ENCODE peak calls at places on chromosomes 4 and X, in seven cellular contexts. T is astrocyte of the spinal cord, H is A549, R is astrocyte of the cerebellum, G is AG04450, W is IMR-90, E is heart right ventricle. S is an unnamed sample.

GRCh38 chr4:122577808-122578781 is 42.8 kb downstream of the IL21 start:
- DNase-seq in W (peak), R (no peak), E (no peak), H (peak), T (peak), G (no peak), S (no peak)

GRCh38 chrX:44569122-44569521 is 26.5 kb upstream of the FUNDC1 start:
- DNase-seq in W (no peak), E (no peak), G (no peak), H (no peak), T (no peak), R (no peak), S (no peak)

GRCh38 chrX:96314974-96315373 is 369.7 kb upstream of the DIAPH2 start:
- DNase-seq in R (no peak), H (no peak), T (peak), W (peak), G (no peak), E (no peak), S (no peak)

GRCh38 chr4:138088449-138089208 is 153.5 kb downstream of the SLC7A11 start:
- DNase-seq in E (no peak), R (no peak), W (no peak), G (no peak), T (no peak), H (no peak), S (no peak)

GRCh38 chr4:121794505-121795192 is 6.5 kb upstream of the EXOSC9 start:
- DNase-seq in H (no peak), R (no peak), W (no peak), T (no peak), E (no peak), G (no peak), S (no peak)

GRCh38 chr4:131635191-131635590 is 1513.9 kb upstream of the PCDH10 start:
- DNase-seq in W (no peak), E (no peak), G (no peak), T (no peak), H (no peak), R (no peak), S (no peak)

GRCh38 chr4:42892413-42892812 is at the start of gene GRXCR1:
- DNase-seq in E (no peak), T (no peak), G (no peak), R (no peak), W (no peak), H (no peak), S (no peak)

GRCh38 chr4:16583764-16584163 is 314.7 kb downstream of the LDB2 start:
- DNase-seq in E (no peak), H (no peak), G (no peak), T (peak), W (peak), R (no peak), S (no peak)

GRCh38 chrX:9352683-9353430 is 112.0 kb upstream of the TBL1X start:
- DNase-seq in T (peak), E (no peak), W (peak), G (no peak), R (no peak), H (no peak), S (no peak)

GRCh38 chrX:7926501-7926900 is 712 bp downstream of the PNPLA4 start:
- DNase-seq in E (no peak), T (peak), R (no peak), H (no peak), G (no peak), W (peak), S (no peak)

GRCh38 chrX:77788050-77788449 is 2.0 kb upstream of the ATRX start:
- DNase-seq in W (peak), E (no peak), H (peak), T (no peak), R (no peak), G (no peak), S (no peak)

GRCh38 chrX:154804957-154805695 is at the start of gene MPP1:
- DNase-seq in T (peak), R (peak), W (peak), E (peak), G (peak), H (peak), S (peak)

GRCh38 chr4:113476800-113477199 is 284.7 kb downstream of the CAMK2D start:
- DNase-seq in H (no peak), T (no peak), W (peak), G (no peak), E (no peak), R (no peak), S (no peak)

GRCh38 chrX:136192135-136192534 is 44.8 kb downstream of the FHL1 start:
- DNase-seq in H (no peak), R (no peak), E (no peak), T (no peak), W (no peak), G (no peak), S (no peak)

GRCh38 chr4:89497517-89498308 is 190.1 kb upstream of the GPRIN3 start:
- DNase-seq in G (no peak), T (no peak), H (no peak), W (no peak), E (no peak), R (no peak), S (no peak)

GRCh38 chr4:100811046-100811445 is 293.2 kb upstream of the EMCN start:
- DNase-seq in T (no peak), G (no peak), R (no peak), W (no peak), H (no peak), E (no peak), S (no peak)

GRCh38 chr4:76559236-76560071 is 124.4 kb downstream of the SHROOM3 start:
- DNase-seq in W (no peak), R (no peak), H (no peak), T (no peak), G (no peak), E (no peak), S (no peak)

GRCh38 chrX:87045352-87045751 is 472.2 kb upstream of the KLHL4 start:
- DNase-seq in E (no peak), T (no peak), G (no peak), H (no peak), R (no peak), W (no peak), S (no peak)

GRCh38 chr4:109206610-109207009 is 95.8 kb downstream of the COL25A1 start:
- DNase-seq in W (no peak), E (no peak), T (no peak), H (no peak), G (no peak), R (no peak), S (no peak)

GRCh38 chr4:47814896-47815295 is 23.0 kb downstream of the CORIN start:
- DNase-seq in W (peak), T (peak), G (no peak), H (no peak), R (no peak), E (no peak), S (no peak)

GRCh38 chr4:160426233-160426632 is 1323.4 kb downstream of the RAPGEF2 start:
- DNase-seq in R (no peak), G (no peak), H (no peak), W (no peak), T (no peak), E (no peak), S (no peak)

GRCh38 chr4:6011686-6012085 is 6.5 kb downstream of the C4orf50 start:
- DNase-seq in G (no peak), R (no peak), W (no peak), T (no peak), H (no peak), E (no peak), S (no peak)

GRCh38 chr4:86587016-86587713 is 7.0 kb upstream of the PTPN13 start:
- DNase-seq in H (no peak), W (no peak), G (no peak), T (no peak), R (no peak), E (no peak), S (no peak)

GRCh38 chr4:45294464-45294863 is 568.1 kb upstream of the GNPDA2 start:
- DNase-seq in G (no peak), W (no peak), E (no peak), T (no peak), H (no peak), R (no peak), S (no peak)

GRCh38 chr4:6150046-6150735 is 50.2 kb downstream of the JAKMIP1 start:
- DNase-seq in T (no peak), R (no peak), E (no peak), W (no peak), G (no peak), H (no peak), S (no peak)

GRCh38 chrX:50098241-50098640 is 102.6 kb downstream of the AKAP4 start:
- DNase-seq in E (no peak), G (no peak), W (no peak), T (no peak), R (no peak), H (no peak), S (no peak)

GRCh38 chrX:50198348-50198747 is 2.5 kb downstream of the AKAP4 start:
- DNase-seq in G (no peak), H (no peak), T (no peak), R (no peak), W (no peak), E (no peak), S (no peak)

GRCh38 chrX:57177070-57177469 is 39.9 kb upstream of the SPIN2A start:
- DNase-seq in E (no peak), W (no peak), H (no peak), T (no peak), R (no peak), G (no peak), S (no peak)

GRCh38 chrX:12988797-12989196 is 13.9 kb downstream of the TMSB4X start:
- DNase-seq in R (no peak), T (peak), G (no peak), H (peak), E (no peak), W (peak), S (no peak)

GRCh38 chr4:169854090-169854489 is 96.3 kb upstream of the HPF1 start:
- DNase-seq in R (no peak), G (no peak), H (no peak), W (no peak), E (no peak), T (no peak), S (no peak)

GRCh38 chr4:153204247-153205027 is at the start of gene TRIM2:
- DNase-seq in H (no peak), T (peak), R (peak), G (no peak), E (peak), W (peak), S (peak)

GRCh38 chr4:21795091-21795490 is 153.5 kb downstream of the KCNIP4 start:
- DNase-seq in W (peak), H (no peak), T (peak), G (no peak), R (no peak), E (no peak), S (no peak)

GRCh38 chr4:3176625-3177229 is 72.2 kb upstream of the MSANTD1 start:
- DNase-seq in T (no peak), H (no peak), W (no peak), R (no peak), G (no peak), E (no peak), S (no peak)

GRCh38 chrX:17968367-17968766 is 107.3 kb upstream of the RAI2 start:
- DNase-seq in W (no peak), E (no peak), G (no peak), H (no peak), T (no peak), R (no peak), S (no peak)

DNA sequence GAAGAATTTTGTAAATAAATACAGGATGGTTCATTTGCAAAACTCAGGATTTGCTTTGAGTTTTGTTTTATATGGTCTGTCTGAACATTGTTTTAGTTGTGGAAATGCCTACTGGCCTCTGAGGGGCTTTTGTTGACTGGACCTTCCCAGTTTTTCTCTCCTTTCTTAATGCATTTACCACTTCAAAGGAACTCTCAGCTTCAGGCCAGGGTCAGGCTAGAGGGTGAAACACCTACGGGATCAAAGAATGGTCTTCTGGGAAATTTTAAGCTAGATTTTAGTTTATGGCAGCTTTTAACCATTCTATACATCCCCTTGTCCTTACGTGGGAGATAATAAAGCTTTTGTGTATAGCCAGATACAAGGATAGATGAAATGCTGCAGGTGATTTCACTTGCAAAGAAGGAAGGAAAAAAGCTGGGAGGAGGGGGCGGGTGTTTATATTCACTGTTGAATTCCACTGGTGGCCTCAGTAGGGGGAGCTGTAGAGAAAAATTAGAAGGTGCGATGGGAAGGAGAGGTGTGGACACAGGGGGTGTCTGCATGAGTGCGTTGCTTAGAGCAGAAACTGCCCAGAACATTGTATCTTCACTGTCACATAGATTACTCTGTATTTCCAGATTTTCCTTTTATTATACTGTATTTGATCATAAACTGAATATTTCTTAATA is 151.8 kb downstream of the TSPAN5 start:
- DNase-seq in W (no peak), R (no peak), H (peak), T (no peak), E (no peak), G (no peak), S (no peak)
- TF ChIP-seq CTCF in W (no peak), R (peak), H (peak), T (peak), E (no peak), G (peak), S (no peak)

GRCh38 chr4:143341186-143341755 is 4.6 kb downstream of the GAB1 start:
- DNase-seq in G (no peak), W (no peak), H (no peak), R (no peak), T (no peak), E (no peak), S (no peak)

GRCh38 chr4:143336828-143337599 is at the start of gene GAB1:
- DNase-seq in E (peak), W (peak), H (peak), T (peak), R (peak), G (no peak), S (peak)

GRCh38 chr4:143338313-143338712 is 1.6 kb downstream of the GAB1 start:
- DNase-seq in G (no peak), R (no peak), E (no peak), W (no peak), T (peak), H (no peak), S (no peak)

GRCh38 chr4:143337600-143338287 is 1.1 kb downstream of the GAB1 start:
- DNase-seq in W (peak), T (peak), G (no peak), E (peak), R (peak), H (no peak), S (peak)

DNA sequence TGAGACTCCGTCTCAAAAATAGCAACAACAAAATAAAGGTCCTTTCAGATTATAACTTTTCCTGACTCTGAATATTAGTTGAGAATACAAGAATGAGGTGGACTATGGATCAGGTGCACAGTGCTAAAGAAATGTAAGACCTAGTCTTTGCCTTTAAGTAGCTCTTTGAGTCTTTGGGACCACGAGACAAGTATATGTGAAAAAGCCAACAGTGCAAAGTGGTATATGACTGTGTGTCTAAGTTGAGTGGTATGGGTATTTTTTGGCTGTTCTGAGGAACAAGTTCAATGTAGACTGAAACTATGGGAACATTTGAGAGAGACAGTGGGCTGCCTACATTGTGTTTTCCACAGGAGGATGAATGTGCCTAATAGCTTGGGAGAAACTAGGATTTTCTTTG is 2.8 kb downstream of the GAB1 start:
- DNase-seq in G (no peak), E (no peak), W (no peak), R (no peak), H (no peak), T (no peak), S (no peak)
- H3K4me3 ChIP-seq in G (no peak), E (no peak), W (no peak), R (no peak), H (no peak), T (no peak), S (peak)

GRCh38 chrX:74535211-74535621 is 79.2 kb downstream of the RLIM start:
- DNase-seq in G (no peak), R (peak), H (no peak), W (peak), T (peak), E (no peak), S (no peak)
- TF ChIP-seq CTCF in G (peak), R (peak), H (peak), W (peak), T (peak), E (peak), S (peak)

DNA sequence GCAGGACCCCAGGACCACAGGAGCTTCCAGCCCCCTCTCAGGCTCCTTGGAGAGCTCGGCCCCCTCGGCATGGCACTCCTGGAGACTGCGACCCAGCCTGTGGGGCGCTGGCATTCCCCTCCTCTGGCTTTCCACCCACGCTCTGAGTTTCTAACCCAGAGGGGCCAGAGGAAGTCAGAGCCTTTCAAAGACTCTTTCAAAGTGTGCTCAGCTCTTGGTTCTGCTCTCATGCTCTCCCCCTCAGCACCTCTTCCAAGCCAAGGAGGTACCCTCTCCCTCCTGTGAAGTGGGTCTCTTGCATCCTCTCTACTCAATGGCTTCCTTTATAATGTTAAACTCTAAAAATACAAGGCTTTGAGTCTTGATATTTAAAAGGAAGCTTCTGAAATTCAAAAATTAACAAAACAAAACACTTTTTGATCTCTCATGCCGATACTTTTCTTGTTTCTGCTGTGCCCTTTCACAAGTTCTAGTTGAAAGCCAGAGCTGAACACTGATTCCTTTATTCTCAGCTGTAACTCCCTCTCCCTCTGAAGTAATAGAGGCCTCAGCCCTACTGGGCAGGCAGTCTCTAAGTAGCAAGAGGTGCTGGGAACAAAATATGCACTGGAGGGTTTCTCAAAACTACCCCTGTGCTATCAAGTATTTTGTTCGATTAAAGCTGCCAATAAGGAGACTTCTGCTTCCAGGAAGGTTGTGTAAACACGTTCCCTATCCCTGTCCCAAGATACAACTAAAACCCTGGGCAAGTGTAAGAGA is 82.8 kb downstream of the NAT8L start:
- DNase-seq in H (no peak), E (no peak), T (peak), W (no peak), R (no peak), G (no peak), S (no peak)
- H3K4me3 ChIP-seq in H (no peak), E (no peak), T (no peak), W (no peak), R (no peak), G (no peak), S (no peak)

GRCh38 chrX:31350808-31351074 is 278.9 kb upstream of the FTHL17 start:
- DNase-seq in H (no peak), E (no peak), R (no peak), G (no peak), T (no peak), W (no peak), S (no peak)

GRCh38 chrX:31353095-31353494 is 281.3 kb upstream of the FTHL17 start:
- DNase-seq in H (no peak), R (peak), G (no peak), W (peak), E (no peak), T (peak), S (no peak)

GRCh38 chrX:31355206-31355955 is 283.5 kb upstream of the FTHL17 start:
- DNase-seq in H (no peak), G (no peak), W (no peak), E (no peak), R (no peak), T (no peak), S (no peak)

DNA sequence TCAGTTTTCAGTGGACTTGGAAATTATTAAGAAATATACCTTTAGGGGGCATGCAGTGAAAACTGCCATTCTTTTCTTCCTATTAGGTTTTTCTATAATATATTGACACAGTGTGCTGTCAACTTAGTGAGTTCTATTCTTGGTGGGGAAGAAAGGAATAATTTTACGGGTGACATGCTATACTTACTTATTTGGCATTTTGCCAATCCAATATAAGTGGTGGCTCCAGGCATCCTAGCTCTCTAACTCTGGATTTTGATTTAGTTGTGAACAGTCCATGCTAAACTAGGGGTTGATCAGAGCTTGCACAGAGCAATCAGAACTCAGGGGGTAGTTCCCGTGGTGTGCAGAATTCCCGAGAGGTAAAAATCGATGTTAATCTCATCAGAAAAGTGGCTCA is 277.7 kb upstream of the FTHL17 start:
- DNase-seq in E (no peak), G (no peak), T (no peak), R (no peak), H (no peak), W (no peak), S (no peak)
- TF ChIP-seq CTCF in E (no peak), G (no peak), T (no peak), R (no peak), H (no peak), W (no peak), S (no peak)

GRCh38 chr4:104493071-104493831 is 1.4 kb downstream of the CXXC4 start:
- DNase-seq in E (no peak), H (no peak), R (no peak), W (no peak), T (no peak), G (no peak), S (no peak)
- H3K4me3 ChIP-seq in E (peak), H (no peak), R (no peak), W (no peak), T (no peak), G (no peak), S (no peak)

GRCh38 chr4:931960-932712 is at the start of the genes GAK and TMEM175:
- DNase-seq in G (peak), R (peak), H (peak), E (peak), T (peak), W (peak), S (peak)
- TF ChIP-seq CTCF in G (no peak), R (peak), H (no peak), E (no peak), T (no peak), W (no peak), S (no peak)

GRCh38 chrX:119573222-119573621 is 1.1 kb upstream of the UBE2A start:
- DNase-seq in W (no peak), H (no peak), R (no peak), G (no peak), E (no peak), T (no peak), S (no peak)
- H3K4me3 ChIP-seq in W (peak), H (peak), R (peak), G (peak), E (peak), T (peak), S (peak)